ENCODE peak calls at places on chromosome 12, in seven cellular contexts. M is pancreas; I is CD4-positive, CD25-positive, alpha-beta regulatory T cell; T is CD8-positive, alpha-beta T cell; P is naive thymus-derived CD4-positive, alpha-beta T cell; N is CD4-positive, alpha-beta memory T cell; V is brain microvascular endothelial cell. C is an unnamed sample.

GRCh38 chr12:62345667-62346066 is 85.5 kb downstream of the USP15 start:
- DNase-seq in M (no peak), N (no peak), P (no peak), I (no peak), T (no peak), V (no peak), C (no peak)

GRCh38 chr12:127284021-127284420 is 982.9 kb upstream of the TMEM132C start:
- DNase-seq in T (no peak), P (no peak), M (no peak), I (no peak), N (no peak), V (peak; percentile 65), C (no peak)

GRCh38 chr12:26338574-26339572 is 143.5 kb downstream of the SSPN start:
- DNase-seq in N (no peak), P (no peak), M (no peak), I (no peak), T (no peak), V (peak; percentile 64), C (peak; percentile 48)

GRCh38 chr12:67989184-67989965 is at the start of gene IFNG-AS1:
- DNase-seq in I (peak; percentile 50), V (no peak), T (peak; percentile 17), P (no peak), N (peak; percentile 32), M (no peak), C (no peak)

GRCh38 chr12:21483531-21483930 is 17.9 kb downstream of the RECQL start:
- DNase-seq in V (no peak), P (no peak), T (no peak), M (no peak), I (no peak), N (no peak), C (no peak)

GRCh38 chr12:41013921-41014642 is 174.0 kb upstream of the PDZRN4 start:
- DNase-seq in M (no peak), I (no peak), T (no peak), N (no peak), P (no peak), V (no peak), C (no peak)

GRCh38 chr12:106906715-106907114 is 49.0 kb upstream of the TMEM263 start:
- DNase-seq in I (no peak), V (no peak), T (no peak), P (no peak), N (no peak), M (no peak), C (no peak)

GRCh38 chr12:64633940-64634337 is 23.6 kb downstream of the RASSF3 start:
- DNase-seq in T (peak; percentile 38), M (peak; percentile 74), P (no peak), N (no peak), V (peak; percentile 77), I (no peak), C (no peak)

GRCh38 chr12:27109339-27110023 is 27.1 kb upstream of the C12orf71 start:
- DNase-seq in V (peak; percentile 18), M (no peak), I (no peak), T (no peak), P (no peak), N (no peak), C (no peak)

GRCh38 chr12:120669055-120669828 is 17.7 kb upstream of the MLEC start:
- DNase-seq in V (no peak), I (no peak), N (no peak), P (no peak), M (peak; percentile 56), T (no peak), C (no peak)

GRCh38 chr12:126191037-126191891 is 1126.0 kb downstream of the AACS start:
- DNase-seq in V (no peak), M (peak; percentile 83), N (no peak), P (no peak), I (no peak), T (no peak), C (no peak)

GRCh38 chr12:105570944-105571343 is 240.5 kb downstream of the C12orf75 start:
- DNase-seq in V (no peak), N (no peak), I (no peak), P (no peak), T (no peak), M (no peak), C (no peak)

GRCh38 chr12:57604454-57605307 is at the start of gene DTX3:
- DNase-seq in P (peak; percentile 51), N (no peak), T (peak; percentile 43), I (peak; percentile 46), M (no peak), V (peak; percentile 3), C (peak; percentile 43)

GRCh38 chr12:23862746-23863145 is 86.7 kb downstream of the SOX5 start:
- DNase-seq in T (no peak), N (no peak), I (no peak), V (no peak), M (no peak), P (no peak), C (no peak)

GRCh38 chr12:88108021-88108420 is 33.9 kb downstream of the CEP290 start:
- DNase-seq in V (peak; percentile 8), P (no peak), N (no peak), M (no peak), I (no peak), T (no peak), C (no peak)

GRCh38 chr12:27083861-27084271 is 1.5 kb upstream of the C12orf71 start:
- DNase-seq in T (no peak), V (peak; percentile 71), P (no peak), M (no peak), I (no peak), N (no peak), C (no peak)

GRCh38 chr12:28626504-28626903 is 436.2 kb downstream of the CCDC91 start:
- DNase-seq in P (no peak), M (no peak), V (no peak), T (no peak), I (no peak), N (no peak), C (no peak)

GRCh38 chr12:91326043-91327027 is 143.7 kb upstream of the DCN start:
- DNase-seq in I (peak; percentile 51), M (peak; percentile 41), N (peak; percentile 27), T (peak; percentile 47), P (no peak), V (peak; percentile 74), C (no peak)

GRCh38 chr12:51888316-51889215 is 663 bp downstream of the ANKRD33 start:
- DNase-seq in I (no peak), V (no peak), P (no peak), T (no peak), M (no peak), N (no peak), C (no peak)

GRCh38 chr12:4763549-4763948 is 43.3 kb downstream of the GALNT8 start:
- DNase-seq in N (no peak), T (no peak), V (no peak), I (no peak), P (no peak), M (no peak), C (no peak)

GRCh38 chr12:57744194-57744776 is 554 bp upstream of the TSPAN31 start:
- DNase-seq in M (peak; percentile 82), T (peak; percentile 76), N (peak; percentile 76), P (peak; percentile 71), I (peak; percentile 37), V (peak; percentile 76), C (no peak)

GRCh38 chr12:38144601-38145436 is 171.8 kb upstream of the ALG10B start:
- DNase-seq in N (no peak), I (no peak), M (peak; percentile 4), T (no peak), V (no peak), P (no peak), C (no peak)

GRCh38 chr12:18221726-18222125 is 39.6 kb upstream of the PIK3C2G start:
- DNase-seq in V (no peak), M (no peak), T (no peak), N (no peak), I (no peak), P (no peak), C (no peak)

GRCh38 chr12:39824505-39825198 is 205.0 kb upstream of the ABCD2 start:
- DNase-seq in V (no peak), I (no peak), T (no peak), M (no peak), P (no peak), N (no peak), C (no peak)

DNA sequence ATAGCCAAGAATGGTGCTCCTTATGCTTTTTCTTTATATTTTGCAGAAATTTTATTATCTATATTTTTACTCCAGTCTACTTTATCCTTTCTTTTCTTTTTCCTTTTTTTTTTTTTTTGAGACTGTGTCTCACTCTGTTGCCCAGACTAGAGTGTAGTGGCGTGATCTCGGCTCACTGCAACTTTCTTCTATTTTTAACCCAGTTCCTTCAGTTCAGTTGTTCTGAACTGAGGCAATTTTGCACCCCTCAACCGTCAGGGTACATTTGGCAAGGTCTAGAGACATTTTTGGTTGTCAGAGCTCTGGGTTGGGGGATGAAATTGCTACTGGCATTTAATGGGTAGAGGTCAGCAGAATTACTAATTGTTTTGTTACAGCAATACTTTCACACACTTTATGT is 75.7 kb downstream of the DIP2B start:
- DNase-seq in N (no peak), T (no peak), V (no peak), I (no peak), M (no peak), P (no peak), C (no peak)
- H3K27ac ChIP-seq in N (no peak overlapping the region), T (no peak overlapping the region), V (no peak overlapping the region), I (no peak overlapping the region), M (no peak overlapping the region), P (no peak overlapping the region), C (no peak overlapping the region)

GRCh38 chr12:49980501-49981158 is 7.9 kb downstream of the AQP6 start:
- DNase-seq in M (no peak), P (no peak), V (no peak), I (no peak), N (no peak), T (no peak), C (no peak)
- H3K27ac ChIP-seq in M (no peak overlapping the region), P (no peak overlapping the region), V (no peak overlapping the region), I (no peak overlapping the region), N (no peak overlapping the region), T (no peak overlapping the region), C (peak overlapping the region; percentile 93)

DNA sequence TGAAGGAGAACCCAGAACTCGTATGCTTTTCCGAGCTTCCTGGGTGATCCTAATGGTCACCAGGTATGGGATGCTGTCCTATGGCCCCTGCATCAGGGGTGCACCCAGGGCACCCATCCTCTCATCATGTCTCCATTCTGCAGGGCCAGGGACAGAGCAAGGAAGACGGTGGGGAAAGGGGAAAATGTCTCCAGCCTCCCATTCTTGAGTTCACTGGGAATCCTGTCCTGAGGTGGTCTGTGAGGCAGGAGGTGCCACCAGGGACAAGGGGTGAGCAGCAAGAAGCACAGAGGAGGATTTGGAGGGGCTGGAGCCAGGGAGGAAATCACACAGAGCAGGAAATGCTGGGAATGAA is 14.9 kb upstream of the SLC6A12 start:
- DNase-seq in I (no peak), V (no peak), M (no peak), P (no peak), N (no peak), T (no peak), C (no peak)
- H3K27ac ChIP-seq in I (no peak overlapping the region), V (no peak overlapping the region), M (no peak overlapping the region), P (no peak overlapping the region), N (no peak overlapping the region), T (no peak overlapping the region), C (no peak overlapping the region)

DNA sequence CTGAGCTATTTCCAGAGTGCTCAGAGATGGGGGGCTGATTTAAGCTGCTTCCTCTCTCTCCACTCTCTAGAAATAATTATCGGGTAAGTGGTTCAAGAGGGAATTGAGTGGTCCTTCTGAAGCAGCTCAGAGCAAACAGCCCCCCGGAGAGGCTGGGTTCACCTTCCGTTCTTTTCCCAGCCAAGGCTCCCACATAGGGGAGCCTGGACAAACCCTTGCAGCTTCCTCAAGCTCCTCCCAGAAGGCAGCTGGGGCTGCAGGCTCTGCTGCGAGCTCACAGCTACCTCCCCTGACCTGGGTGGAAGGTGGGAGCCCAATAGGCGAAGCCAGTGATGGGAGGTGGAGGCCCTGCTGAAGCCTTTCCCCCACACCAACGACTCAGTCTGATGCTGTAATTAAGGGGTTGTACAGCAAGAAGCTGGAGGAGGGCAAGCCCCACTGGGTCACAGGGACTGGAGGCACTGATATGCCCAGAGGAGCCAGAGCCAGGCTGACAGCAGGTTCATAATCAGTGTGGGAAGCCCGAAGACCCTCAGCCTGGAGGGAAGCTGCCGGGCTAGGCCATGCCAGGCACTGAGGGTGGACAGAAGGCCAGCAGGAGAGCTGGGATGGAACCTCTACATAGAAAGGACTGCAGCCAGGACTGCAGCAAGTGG is 52.4 kb downstream of the ARL6IP4 start:
- DNase-seq in I (no peak), P (no peak), T (no peak), M (no peak), V (no peak), N (no peak), C (no peak)
- H3K27ac ChIP-seq in I (no peak overlapping the region), P (no peak overlapping the region), T (no peak overlapping the region), M (no peak overlapping the region), V (no peak overlapping the region), N (no peak overlapping the region), C (no peak overlapping the region)

C was measured in substantia nigra.